ENCODE peak calls at places on chromosomes 16 and 17, in six cellular contexts. Y, J, T, R, Q and E are unnamed samples.

GRCh38 chr16:25158401-25158800 is 46.9 kb downstream of the LCMT1 start:
- DNase-seq in Y (no peak), Q (peak), J (no peak), T (no peak), R (no peak), E (no peak)

GRCh38 chr16:66359012-66359411 is 7.5 kb upstream of the CDH5 start:
- DNase-seq in Q (peak), T (no peak), J (no peak), Y (no peak), R (no peak), E (no peak)

GRCh38 chr16:89737341-89738071 is 16.2 kb downstream of the ZNF276 start:
- DNase-seq in Y (no peak), T (no peak), R (no peak), J (no peak), Q (no peak), E (no peak)

GRCh38 chr17:4445731-4446130 is 12.0 kb downstream of the SPNS3 start:
- DNase-seq in R (no peak), T (no peak), Y (no peak), Q (no peak), J (no peak), E (no peak)

GRCh38 chr17:10210151-10210574 is 11.8 kb upstream of the GAS7 start:
- DNase-seq in T (no peak), Q (peak), R (no peak), J (no peak), Y (no peak), E (peak)

GRCh38 chr17:41939044-41939695 is 8.8 kb downstream of the ODAD4 start:
- DNase-seq in Y (no peak), T (no peak), Q (no peak), R (no peak), J (no peak), E (no peak)

GRCh38 chr16:87601322-87602004 is 845 bp upstream of the JPH3 start:
- DNase-seq in Y (no peak), T (no peak), R (no peak), Q (no peak), J (no peak), E (no peak)

GRCh38 chr16:67847064-67847861 is at the start of gene CENPT:
- DNase-seq in J (no peak), R (no peak), Y (no peak), Q (peak), T (peak), E (no peak)

GRCh38 chr17:8243827-8244226 is 4.0 kb downstream of the CTC1 start:
- DNase-seq in J (no peak), Q (no peak), Y (no peak), T (no peak), R (no peak), E (no peak)

GRCh38 chr16:72963508-72963907 is 84.4 kb downstream of the ZFHX3 start:
- DNase-seq in J (no peak), Y (no peak), T (no peak), Q (no peak), R (no peak), E (no peak)

DNA sequence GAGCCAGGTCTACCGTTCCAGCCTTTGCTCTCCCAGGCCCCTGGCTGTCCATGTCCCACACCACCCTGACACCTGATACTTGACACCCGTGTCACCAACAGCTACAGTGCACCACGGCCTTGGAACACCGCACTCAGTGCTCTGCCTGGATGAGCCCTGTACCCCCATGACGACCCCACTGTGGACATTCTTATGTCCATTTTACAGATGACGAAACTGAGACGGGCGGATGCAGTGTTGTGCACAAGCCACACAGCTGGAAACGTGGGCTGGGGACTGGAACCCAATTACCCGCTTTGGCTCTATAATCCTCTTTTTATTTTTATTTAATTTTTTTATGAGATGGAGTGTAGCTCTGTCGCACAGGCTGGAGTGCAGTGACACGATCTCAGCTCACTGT is 83.6 kb upstream of the CBX4 start:
- DNase-seq in R (no peak), T (no peak), Q (no peak), J (no peak), Y (no peak), E (no peak)
- H3K27ac ChIP-seq in R (no peak), T (no peak), Q (no peak), J (no peak), Y (no peak), E (no peak)

DNA sequence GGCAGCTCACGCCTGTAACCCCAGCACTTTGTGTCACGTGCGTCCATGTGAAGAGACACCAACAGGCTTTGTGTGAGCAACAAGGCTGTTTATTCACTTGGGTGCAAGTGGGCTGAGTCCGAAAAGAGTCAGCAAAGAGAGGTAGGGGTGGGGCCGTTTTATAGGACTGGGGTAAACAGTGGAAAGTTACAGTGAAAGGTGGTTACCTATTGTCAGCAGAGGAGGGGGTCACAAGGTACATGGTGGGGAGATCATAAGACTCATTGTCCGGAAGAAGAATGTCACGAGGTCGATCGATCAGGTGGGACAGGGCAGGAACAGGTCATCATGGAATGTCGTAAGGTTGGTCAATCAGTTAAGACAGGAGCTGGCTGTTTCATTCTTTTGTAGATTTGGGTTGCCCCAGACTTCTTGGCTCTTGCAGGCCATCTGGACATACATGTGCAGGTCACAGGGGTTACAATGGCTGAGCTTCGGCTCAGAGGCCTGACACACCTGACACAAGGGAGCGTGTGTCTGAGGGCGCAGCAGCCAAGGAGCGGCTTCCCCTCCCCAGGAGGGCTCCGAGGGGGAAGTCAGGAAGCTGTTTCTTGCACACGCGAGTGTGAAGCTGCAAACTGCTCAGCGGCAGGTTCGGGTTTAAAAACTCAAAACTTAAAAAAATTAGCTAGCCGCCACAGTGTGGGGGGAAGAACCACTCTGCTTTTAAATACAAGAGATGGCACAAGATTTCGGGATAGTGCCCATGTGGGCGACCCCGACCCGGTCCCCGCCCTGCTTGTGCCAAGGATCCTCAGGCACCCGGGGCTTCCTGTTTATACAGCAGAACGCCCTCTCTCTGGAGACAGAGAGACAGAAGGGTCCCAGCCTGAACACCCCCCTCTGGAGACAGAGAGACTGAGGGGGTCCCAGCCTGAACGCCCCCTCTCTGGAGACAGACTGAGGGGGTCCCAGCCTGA is 12.4 kb upstream of the TEX19 start:
- DNase-seq in T (no peak), J (no peak), R (no peak), Q (no peak), Y (no peak), E (no peak)
- TF ChIP-seq POLR2A in T (no peak), J (no peak), R (no peak), Q (no peak), Y (no peak), E (no peak)

GRCh38 chr16:85611205-85611454 is 2.0 kb upstream of the GSE1 start:
- DNase-seq in Y (no peak), J (no peak), R (no peak), T (peak), Q (no peak), E (no peak)
- H3K27ac ChIP-seq in Y (peak), J (peak), R (peak), T (peak), Q (peak), E (peak)

GRCh38 chr17:43709210-43709609 is 47.5 kb upstream of the MEOX1 start:
- DNase-seq in Y (no peak), R (no peak), Q (no peak), J (no peak), T (no peak), E (no peak)
- TF ChIP-seq POLR2A in Y (no peak), R (no peak), Q (no peak), J (no peak), T (no peak), E (no peak)

GRCh38 chr16:79175286-79176057 is 425.1 kb downstream of the MAF start:
- DNase-seq in R (no peak), T (no peak), Y (no peak), Q (no peak), J (no peak), E (no peak)
- H3K27ac ChIP-seq in R (no peak), T (no peak), Y (no peak), Q (no peak), J (no peak), E (no peak)